ENCODE peak calls at places on chromosome 13, in four cellular contexts. D, U, V and I are unnamed samples.
A peak's percentile ranks its signal among the peaks of the same experiment; 100 is the strongest.

GRCh38 chr13:100559886-100560285 is 28.7 kb downstream of the GGACT start:
- DNase-seq in U (no peak), D (no peak), V (no peak), I (no peak)

GRCh38 chr13:38687246-38688229 is 661 bp downstream of the FREM2 start:
- DNase-seq in U (no peak), V (no peak), D (peak; percentile 36), I (peak; percentile 40)

GRCh38 chr13:99303863-99304521 is 3.2 kb downstream of the GPR183 start:
- DNase-seq in U (no peak), V (no peak), D (no peak), I (no peak)

GRCh38 chr13:25214371-25215252 is 42.5 kb upstream of the AMER2 start:
- DNase-seq in U (peak; percentile 17), D (peak; percentile 22), V (peak; percentile 41), I (peak; percentile 31)

GRCh38 chr13:40933508-40933907 is 85.6 kb downstream of the ELF1 start:
- DNase-seq in V (no peak), U (no peak), D (no peak), I (no peak)

GRCh38 chr13:24459234-24459633 is 53.3 kb downstream of the PARP4 start:
- DNase-seq in V (no peak), U (peak; percentile 53), D (peak; percentile 65), I (peak; percentile 11)

GRCh38 chr13:111482806-111483620 is 162.6 kb downstream of the TEX29 start:
- DNase-seq in D (no peak), U (no peak), V (no peak), I (no peak)

GRCh38 chr13:28410096-28410495 is 84.8 kb downstream of the FLT1 start:
- DNase-seq in D (no peak), U (no peak), V (no peak), I (no peak)

GRCh38 chr13:112569771-112570288 is 18.1 kb downstream of the TUBGCP3 start:
- DNase-seq in D (no peak), U (no peak), V (peak; percentile 43), I (no peak)

GRCh38 chr13:65461590-65461989 is 1768.5 kb downstream of the PCDH9 start:
- DNase-seq in V (no peak), D (peak; percentile 47), U (peak; percentile 3), I (no peak)

GRCh38 chr13:90454002-90454636 is 893.4 kb upstream of the MIR17HG start:
- DNase-seq in V (no peak), U (no peak), D (no peak), I (no peak)

GRCh38 chr13:112233256-112233655 is 142.9 kb upstream of the SPACA7 start:
- DNase-seq in U (no peak), V (no peak), D (no peak), I (no peak)

GRCh38 chr13:26061947-26062346 is 10.1 kb upstream of the SHISA2 start:
- DNase-seq in V (peak; percentile 25), D (peak; percentile 92), U (no peak), I (peak; percentile 71)

GRCh38 chr13:105153626-105154025 is 1381.8 kb downstream of the EFNB2 start:
- DNase-seq in D (no peak), U (no peak), V (no peak), I (no peak)

GRCh38 chr13:99605417-99606321 is 104.4 kb downstream of the TM9SF2 start:
- DNase-seq in V (peak; percentile 67), U (no peak), D (no peak), I (peak; percentile 34)

GRCh38 chr13:107466326-107466725 is 749.0 kb downstream of the LIG4 start:
- DNase-seq in U (no peak), V (peak; percentile 82), D (peak; percentile 68), I (peak; percentile 59)

GRCh38 chr13:21365574-21365973 is 93.5 kb downstream of the ZDHHC20 start:
- DNase-seq in V (no peak), D (no peak), U (no peak), I (no peak)

GRCh38 chr13:30340367-30341184 is 33.2 kb upstream of the KATNAL1 start:
- DNase-seq in U (peak; percentile 92), V (no peak), D (peak; percentile 80), I (peak; percentile 73)